ENCODE peak calls at places on chromosome 12, in four cellular contexts. One of them, this sample, is unnamed.

GRCh38 chr12:80769553-80770140 is 52.9 kb downstream of the MYF5 start:
- DNase-seq in HuH-7: no peak
- DNase-seq in fibroblast of pulmonary artery: no peak
- DNase-seq in stimulated activated CD4-positive, alpha-beta T cell treated with anti-CD3 and anti-CD28 coated beads, Interleukin-15, amount 100 ng/mL, for 1 hour: no peak
- DNase-seq in this sample: no peak

GRCh38 chr12:27969901-27970390 is 2.6 kb downstream of the PTHLH start:
- DNase-seq in stimulated activated CD4-positive, alpha-beta T cell treated with anti-CD3 and anti-CD28 coated beads, Interleukin-15, amount 100 ng/mL, for 1 hour: no peak
- DNase-seq in HuH-7: peak; percentile 73
- DNase-seq in fibroblast of pulmonary artery: peak; percentile 61
- DNase-seq in this sample: peak; percentile 86

GRCh38 chr12:115815924-115816323 is 461.6 kb downstream of the MED13L start:
- DNase-seq in fibroblast of pulmonary artery: no peak
- DNase-seq in stimulated activated CD4-positive, alpha-beta T cell treated with anti-CD3 and anti-CD28 coated beads, Interleukin-15, amount 100 ng/mL, for 1 hour: no peak
- DNase-seq in HuH-7: no peak
- DNase-seq in this sample: no peak

GRCh38 chr12:26523708-26524150 is 309.3 kb downstream of the ITPR2 start:
- DNase-seq in stimulated activated CD4-positive, alpha-beta T cell treated with anti-CD3 and anti-CD28 coated beads, Interleukin-15, amount 100 ng/mL, for 1 hour: no peak
- DNase-seq in HuH-7: peak; percentile 57
- DNase-seq in fibroblast of pulmonary artery: peak; percentile 99
- DNase-seq in this sample: peak; percentile 34

GRCh38 chr12:130374083-130374482 is 36.4 kb downstream of the PIWIL1 start:
- DNase-seq in stimulated activated CD4-positive, alpha-beta T cell treated with anti-CD3 and anti-CD28 coated beads, Interleukin-15, amount 100 ng/mL, for 1 hour: no peak
- DNase-seq in HuH-7: no peak
- DNase-seq in fibroblast of pulmonary artery: no peak
- DNase-seq in this sample: no peak

GRCh38 chr12:79127268-79127895 is 262.8 kb downstream of the SYT1 start:
- DNase-seq in stimulated activated CD4-positive, alpha-beta T cell treated with anti-CD3 and anti-CD28 coated beads, Interleukin-15, amount 100 ng/mL, for 1 hour: no peak
- DNase-seq in fibroblast of pulmonary artery: peak; percentile 94
- DNase-seq in HuH-7: no peak
- DNase-seq in this sample: no peak

GRCh38 chr12:107948675-107949074 is 174.2 kb downstream of the ASCL4 start:
- DNase-seq in stimulated activated CD4-positive, alpha-beta T cell treated with anti-CD3 and anti-CD28 coated beads, Interleukin-15, amount 100 ng/mL, for 1 hour: no peak
- DNase-seq in HuH-7: no peak
- DNase-seq in fibroblast of pulmonary artery: no peak
- DNase-seq in this sample: no peak

GRCh38 chr12:115450017-115450416 is 766.0 kb upstream of the TBX3 start:
- DNase-seq in HuH-7: no peak
- DNase-seq in stimulated activated CD4-positive, alpha-beta T cell treated with anti-CD3 and anti-CD28 coated beads, Interleukin-15, amount 100 ng/mL, for 1 hour: no peak
- DNase-seq in fibroblast of pulmonary artery: no peak
- DNase-seq in this sample: no peak

GRCh38 chr12:53810950-53811349 is 59.2 kb upstream of the CISTR start:
- DNase-seq in HuH-7: no peak
- DNase-seq in fibroblast of pulmonary artery: no peak
- DNase-seq in stimulated activated CD4-positive, alpha-beta T cell treated with anti-CD3 and anti-CD28 coated beads, Interleukin-15, amount 100 ng/mL, for 1 hour: no peak
- DNase-seq in this sample: no peak

GRCh38 chr12:60935981-60936761 is 1324.0 kb upstream of the USP15 start:
- DNase-seq in HuH-7: peak; percentile 5
- DNase-seq in fibroblast of pulmonary artery: no peak
- DNase-seq in stimulated activated CD4-positive, alpha-beta T cell treated with anti-CD3 and anti-CD28 coated beads, Interleukin-15, amount 100 ng/mL, for 1 hour: no peak
- DNase-seq in this sample: peak; percentile 4

GRCh38 chr12:130860311-130860710 is 11.6 kb upstream of the RAN start:
- DNase-seq in stimulated activated CD4-positive, alpha-beta T cell treated with anti-CD3 and anti-CD28 coated beads, Interleukin-15, amount 100 ng/mL, for 1 hour: no peak
- DNase-seq in fibroblast of pulmonary artery: no peak
- DNase-seq in HuH-7: no peak
- DNase-seq in this sample: no peak

GRCh38 chr12:16165506-16165905 is 112.0 kb downstream of the SLC15A5 start:
- DNase-seq in HuH-7: peak; percentile 24
- DNase-seq in fibroblast of pulmonary artery: peak; percentile 78
- DNase-seq in stimulated activated CD4-positive, alpha-beta T cell treated with anti-CD3 and anti-CD28 coated beads, Interleukin-15, amount 100 ng/mL, for 1 hour: no peak
- DNase-seq in this sample: peak; percentile 54

GRCh38 chr12:129296636-129297035 is 443.4 kb downstream of the GLT1D1 start:
- DNase-seq in stimulated activated CD4-positive, alpha-beta T cell treated with anti-CD3 and anti-CD28 coated beads, Interleukin-15, amount 100 ng/mL, for 1 hour: no peak
- DNase-seq in fibroblast of pulmonary artery: no peak
- DNase-seq in HuH-7: no peak
- DNase-seq in this sample: no peak

GRCh38 chr12:110228756-110229155 is 52.3 kb upstream of the ATP2A2 start:
- DNase-seq in HuH-7: no peak
- DNase-seq in fibroblast of pulmonary artery: no peak
- DNase-seq in stimulated activated CD4-positive, alpha-beta T cell treated with anti-CD3 and anti-CD28 coated beads, Interleukin-15, amount 100 ng/mL, for 1 hour: no peak
- DNase-seq in this sample: no peak

GRCh38 chr12:639566-639965 is 23.7 kb downstream of the NINJ2 start:
- DNase-seq in stimulated activated CD4-positive, alpha-beta T cell treated with anti-CD3 and anti-CD28 coated beads, Interleukin-15, amount 100 ng/mL, for 1 hour: no peak
- DNase-seq in fibroblast of pulmonary artery: no peak
- DNase-seq in HuH-7: no peak
- DNase-seq in this sample: no peak

GRCh38 chr12:77968571-77968970 is 137.9 kb downstream of the NAV3 start:
- DNase-seq in fibroblast of pulmonary artery: no peak
- DNase-seq in HuH-7: no peak
- DNase-seq in stimulated activated CD4-positive, alpha-beta T cell treated with anti-CD3 and anti-CD28 coated beads, Interleukin-15, amount 100 ng/mL, for 1 hour: no peak
- DNase-seq in this sample: no peak

GRCh38 chr12:116302200-116303075 is 24.9 kb upstream of the MED13L start:
- DNase-seq in fibroblast of pulmonary artery: no peak
- DNase-seq in stimulated activated CD4-positive, alpha-beta T cell treated with anti-CD3 and anti-CD28 coated beads, Interleukin-15, amount 100 ng/mL, for 1 hour: no peak
- DNase-seq in HuH-7: no peak
- DNase-seq in this sample: no peak

GRCh38 chr12:30358113-30358512 is 337.6 kb downstream of the IPO8 start:
- DNase-seq in stimulated activated CD4-positive, alpha-beta T cell treated with anti-CD3 and anti-CD28 coated beads, Interleukin-15, amount 100 ng/mL, for 1 hour: no peak
- DNase-seq in HuH-7: no peak
- DNase-seq in fibroblast of pulmonary artery: no peak
- DNase-seq in this sample: no peak

GRCh38 chr12:19530631-19531020 is 91.3 kb downstream of the AEBP2 start:
- DNase-seq in fibroblast of pulmonary artery: peak; percentile 53
- DNase-seq in stimulated activated CD4-positive, alpha-beta T cell treated with anti-CD3 and anti-CD28 coated beads, Interleukin-15, amount 100 ng/mL, for 1 hour: no peak
- DNase-seq in HuH-7: no peak
- DNase-seq in this sample: no peak

GRCh38 chr12:131693149-131693548 is 17.7 kb upstream of the SFSWAP start:
- DNase-seq in fibroblast of pulmonary artery: no peak
- DNase-seq in stimulated activated CD4-positive, alpha-beta T cell treated with anti-CD3 and anti-CD28 coated beads, Interleukin-15, amount 100 ng/mL, for 1 hour: no peak
- DNase-seq in HuH-7: no peak
- DNase-seq in this sample: no peak

GRCh38 chr12:27778206-27778605 is 1.8 kb upstream of the KLHL42 start:
- DNase-seq in HuH-7: no peak
- DNase-seq in fibroblast of pulmonary artery: no peak
- DNase-seq in stimulated activated CD4-positive, alpha-beta T cell treated with anti-CD3 and anti-CD28 coated beads, Interleukin-15, amount 100 ng/mL, for 1 hour: no peak
- DNase-seq in this sample: no peak

GRCh38 chr12:112523856-112524255 is 105.1 kb downstream of the PTPN11 start:
- DNase-seq in HuH-7: no peak
- DNase-seq in stimulated activated CD4-positive, alpha-beta T cell treated with anti-CD3 and anti-CD28 coated beads, Interleukin-15, amount 100 ng/mL, for 1 hour: no peak
- DNase-seq in fibroblast of pulmonary artery: no peak
- DNase-seq in this sample: no peak

GRCh38 chr12:49358548-49359141 is 8.6 kb upstream of the SPATS2 start:
- DNase-seq in stimulated activated CD4-positive, alpha-beta T cell treated with anti-CD3 and anti-CD28 coated beads, Interleukin-15, amount 100 ng/mL, for 1 hour: no peak
- DNase-seq in HuH-7: no peak
- DNase-seq in fibroblast of pulmonary artery: peak; percentile 83
- DNase-seq in this sample: peak; percentile 77

GRCh38 chr12:74985293-74985985 is 224.2 kb downstream of the KCNC2 start:
- DNase-seq in HuH-7: no peak
- DNase-seq in fibroblast of pulmonary artery: no peak
- DNase-seq in stimulated activated CD4-positive, alpha-beta T cell treated with anti-CD3 and anti-CD28 coated beads, Interleukin-15, amount 100 ng/mL, for 1 hour: no peak
- DNase-seq in this sample: no peak

GRCh38 chr12:64560395-64561301 is 49.6 kb upstream of the RASSF3 start:
- DNase-seq in stimulated activated CD4-positive, alpha-beta T cell treated with anti-CD3 and anti-CD28 coated beads, Interleukin-15, amount 100 ng/mL, for 1 hour: no peak
- DNase-seq in HuH-7: no peak
- DNase-seq in fibroblast of pulmonary artery: peak; percentile 92
- DNase-seq in this sample: no peak

GRCh38 chr12:79344855-79345840 is 345.6 kb downstream of the PAWR start:
- DNase-seq in stimulated activated CD4-positive, alpha-beta T cell treated with anti-CD3 and anti-CD28 coated beads, Interleukin-15, amount 100 ng/mL, for 1 hour: no peak
- DNase-seq in fibroblast of pulmonary artery: peak; percentile 48
- DNase-seq in HuH-7: peak; percentile 60
- DNase-seq in this sample: peak; percentile 71

GRCh38 chr12:122533841-122534240 is 6.8 kb downstream of the KNTC1 start:
- DNase-seq in stimulated activated CD4-positive, alpha-beta T cell treated with anti-CD3 and anti-CD28 coated beads, Interleukin-15, amount 100 ng/mL, for 1 hour: no peak
- DNase-seq in HuH-7: no peak
- DNase-seq in fibroblast of pulmonary artery: peak; percentile 60
- DNase-seq in this sample: no peak

This sample was measured in Caco-2.